ENCODE peak calls at places on chromosomes 13 and 19, in six cellular contexts. One of them, this sample, is unnamed.

GRCh38 chr19:9865732-9866627 is 30.9 kb downstream of the PIN1 start:
- DNase-seq in K562: no peak
- DNase-seq in A549: no peak
- DNase-seq in WTC11: no peak
- DNase-seq in HepG2: no peak
- DNase-seq in endothelial cell of umbilical vein: no peak
- DNase-seq in this sample: no peak

GRCh38 chr19:15534957-15535864 is 26.9 kb downstream of the CYP4F22 start:
- DNase-seq in WTC11: no peak
- DNase-seq in K562: no peak
- DNase-seq in A549: no peak
- DNase-seq in HepG2: no peak
- DNase-seq in endothelial cell of umbilical vein: no peak
- DNase-seq in this sample: no peak

GRCh38 chr19:17370026-17370587 is 7.0 kb downstream of the PLVAP start:
- DNase-seq in WTC11: no peak
- DNase-seq in HepG2: no peak
- DNase-seq in K562: no peak
- DNase-seq in endothelial cell of umbilical vein: no peak
- DNase-seq in A549: no peak
- DNase-seq in this sample: no peak

GRCh38 chr13:20035130-20035529 is 76.6 kb downstream of the ZMYM2 start:
- DNase-seq in HepG2: no peak
- DNase-seq in A549: no peak
- DNase-seq in WTC11: no peak
- DNase-seq in K562: no peak
- DNase-seq in endothelial cell of umbilical vein: no peak
- DNase-seq in this sample: no peak

GRCh38 chr19:42252365-42253244 is 2.3 kb downstream of the ERF start:
- DNase-seq in HepG2: no peak
- DNase-seq in K562: no peak
- DNase-seq in endothelial cell of umbilical vein: no peak
- DNase-seq in WTC11: no peak
- DNase-seq in A549: peak
- DNase-seq in this sample: no peak

GRCh38 chr13:114257014-114257413 is 22.3 kb downstream of the CDC16 start:
- DNase-seq in A549: no peak
- DNase-seq in endothelial cell of umbilical vein: no peak
- DNase-seq in WTC11: peak
- DNase-seq in K562: no peak
- DNase-seq in HepG2: no peak
- DNase-seq in this sample: no peak

GRCh38 chr13:64718116-64718515 is 2512.0 kb downstream of the PCDH9 start:
- DNase-seq in HepG2: no peak
- DNase-seq in endothelial cell of umbilical vein: no peak
- DNase-seq in WTC11: no peak
- DNase-seq in K562: no peak
- DNase-seq in A549: no peak
- DNase-seq in this sample: no peak

GRCh38 chr13:28526876-28527275 is 31.9 kb upstream of the FLT1 start:
- DNase-seq in WTC11: no peak
- DNase-seq in endothelial cell of umbilical vein: no peak
- DNase-seq in K562: no peak
- DNase-seq in A549: no peak
- DNase-seq in HepG2: no peak
- DNase-seq in this sample: no peak

GRCh38 chr13:75507027-75508001 is 25.3 kb upstream of the TBC1D4 start:
- DNase-seq in K562: no peak
- DNase-seq in A549: no peak
- DNase-seq in endothelial cell of umbilical vein: no peak
- DNase-seq in HepG2: no peak
- DNase-seq in WTC11: no peak
- DNase-seq in this sample: no peak

GRCh38 chr19:40265055-40265762 is 19.9 kb downstream of the AKT2 start:
- DNase-seq in A549: no peak
- DNase-seq in K562: no peak
- DNase-seq in WTC11: no peak
- DNase-seq in HepG2: no peak
- DNase-seq in endothelial cell of umbilical vein: no peak
- DNase-seq in this sample: no peak

GRCh38 chr13:98910501-98910951 is 67.3 kb downstream of the DOCK9 start:
- DNase-seq in WTC11: no peak
- DNase-seq in A549: peak
- DNase-seq in endothelial cell of umbilical vein: peak
- DNase-seq in K562: no peak
- DNase-seq in HepG2: peak
- DNase-seq in this sample: no peak

GRCh38 chr19:16867211-16867610 is 21.6 kb upstream of the F2RL3 start:
- DNase-seq in K562: no peak
- DNase-seq in HepG2: no peak
- DNase-seq in A549: no peak
- DNase-seq in endothelial cell of umbilical vein: no peak
- DNase-seq in WTC11: no peak
- DNase-seq in this sample: no peak

GRCh38 chr13:20130012-20130411 is 30.8 kb downstream of the GJA3 start:
- DNase-seq in endothelial cell of umbilical vein: no peak
- DNase-seq in HepG2: no peak
- DNase-seq in A549: no peak
- DNase-seq in K562: no peak
- DNase-seq in WTC11: no peak
- DNase-seq in this sample: no peak

GRCh38 chr19:15913384-15913783 is 15.5 kb upstream of the CYP4F2 start:
- DNase-seq in A549: no peak
- DNase-seq in K562: no peak
- DNase-seq in WTC11: no peak
- DNase-seq in endothelial cell of umbilical vein: no peak
- DNase-seq in HepG2: no peak
- DNase-seq in this sample: no peak

GRCh38 chr19:17757125-17757524 is 5.8 kb downstream of the FCHO1 start:
- DNase-seq in WTC11: no peak
- DNase-seq in A549: peak
- DNase-seq in K562: no peak
- DNase-seq in endothelial cell of umbilical vein: peak
- DNase-seq in HepG2: no peak
- DNase-seq in this sample: no peak

GRCh38 chr19:46381746-46382345 is 31.5 kb downstream of the CCDC8 start:
- DNase-seq in endothelial cell of umbilical vein: no peak
- DNase-seq in HepG2: no peak
- DNase-seq in A549: no peak
- DNase-seq in K562: no peak
- DNase-seq in WTC11: no peak
- DNase-seq in this sample: no peak

GRCh38 chr13:50374517-50374916 is 359.3 kb downstream of the KCNRG start:
- DNase-seq in WTC11: no peak
- DNase-seq in A549: no peak
- DNase-seq in HepG2: no peak
- DNase-seq in endothelial cell of umbilical vein: no peak
- DNase-seq in K562: no peak
- DNase-seq in this sample: no peak

GRCh38 chr13:95560387-95560786 is 7.9 kb downstream of the CLDN10 start:
- DNase-seq in A549: no peak
- DNase-seq in WTC11: no peak
- DNase-seq in endothelial cell of umbilical vein: no peak
- DNase-seq in HepG2: no peak
- DNase-seq in K562: no peak
- DNase-seq in this sample: no peak

GRCh38 chr19:18157465-18158063 is 4.6 kb downstream of the PIK3R2 start:
- DNase-seq in HepG2: no peak
- DNase-seq in A549: no peak
- DNase-seq in K562: no peak
- DNase-seq in endothelial cell of umbilical vein: no peak
- DNase-seq in WTC11: peak
- DNase-seq in this sample: no peak

GRCh38 chr19:50205681-50206138 is 2.3 kb downstream of the MYH14 start:
- DNase-seq in WTC11: peak
- DNase-seq in HepG2: no peak
- DNase-seq in K562: no peak
- DNase-seq in endothelial cell of umbilical vein: no peak
- DNase-seq in A549: no peak
- DNase-seq in this sample: no peak

GRCh38 chr19:49716154-49716553 is 25.2 kb downstream of the CPT1C start:
- DNase-seq in WTC11: no peak
- DNase-seq in A549: no peak
- DNase-seq in endothelial cell of umbilical vein: no peak
- DNase-seq in K562: no peak
- DNase-seq in HepG2: no peak
- DNase-seq in this sample: no peak

GRCh38 chr19:41296323-41296935 is 13.5 kb upstream of the CCDC97 start:
- DNase-seq in A549: no peak
- DNase-seq in WTC11: no peak
- DNase-seq in HepG2: no peak
- DNase-seq in K562: no peak
- DNase-seq in endothelial cell of umbilical vein: no peak
- DNase-seq in this sample: no peak

GRCh38 chr13:33263976-33264619 is 21.5 kb downstream of the STARD13 start:
- DNase-seq in endothelial cell of umbilical vein: no peak
- DNase-seq in WTC11: no peak
- DNase-seq in HepG2: no peak
- DNase-seq in A549: no peak
- DNase-seq in K562: no peak
- DNase-seq in this sample: no peak

GRCh38 chr19:12784871-12785430 is 6.3 kb upstream of the JUNB start:
- DNase-seq in WTC11: no peak
- DNase-seq in HepG2: no peak
- DNase-seq in A549: no peak
- DNase-seq in K562: no peak
- DNase-seq in endothelial cell of umbilical vein: no peak
- DNase-seq in this sample: no peak

GRCh38 chr13:99311137-99311536 is 3.9 kb upstream of the GPR183 start:
- DNase-seq in endothelial cell of umbilical vein: no peak
- DNase-seq in K562: peak
- DNase-seq in WTC11: no peak
- DNase-seq in HepG2: no peak
- DNase-seq in A549: no peak
- DNase-seq in this sample: no peak

GRCh38 chr13:27927444-27928352 is 7.9 kb downstream of the PDX1 start:
- DNase-seq in endothelial cell of umbilical vein: no peak
- DNase-seq in A549: no peak
- DNase-seq in WTC11: peak
- DNase-seq in HepG2: no peak
- DNase-seq in K562: no peak
- DNase-seq in this sample: no peak

GRCh38 chr13:93244918-93245280 is 18.3 kb downstream of the GPC6 start:
- DNase-seq in WTC11: no peak
- DNase-seq in A549: no peak
- DNase-seq in K562: no peak
- DNase-seq in HepG2: no peak
- DNase-seq in endothelial cell of umbilical vein: no peak
- DNase-seq in this sample: no peak

GRCh38 chr19:40420766-40421467 is 4.9 kb downstream of the SERTAD1 start:
- DNase-seq in endothelial cell of umbilical vein: peak
- DNase-seq in WTC11: peak
- DNase-seq in K562: peak
- DNase-seq in HepG2: peak
- DNase-seq in A549: peak
- DNase-seq in this sample: peak

GRCh38 chr13:27022571-27023311 is 148.9 kb downstream of the USP12 start:
- DNase-seq in WTC11: no peak
- DNase-seq in HepG2: peak
- DNase-seq in K562: no peak
- DNase-seq in endothelial cell of umbilical vein: no peak
- DNase-seq in A549: peak
- DNase-seq in this sample: no peak

GRCh38 chr13:34762312-34762711 is 179.8 kb upstream of the NBEA start:
- DNase-seq in endothelial cell of umbilical vein: no peak
- DNase-seq in A549: no peak
- DNase-seq in WTC11: no peak
- DNase-seq in HepG2: no peak
- DNase-seq in K562: no peak
- DNase-seq in this sample: no peak

GRCh38 chr19:18417250-18418033 is 1.8 kb upstream of the SSBP4 start:
- DNase-seq in endothelial cell of umbilical vein: peak
- DNase-seq in WTC11: peak
- DNase-seq in A549: no peak
- DNase-seq in HepG2: peak
- DNase-seq in K562: peak
- DNase-seq in this sample: no peak

GRCh38 chr19:29404951-29405727 is 120.7 kb upstream of the VSTM2B start:
- DNase-seq in HepG2: no peak
- DNase-seq in A549: no peak
- DNase-seq in WTC11: peak
- DNase-seq in endothelial cell of umbilical vein: no peak
- DNase-seq in K562: no peak
- DNase-seq in this sample: peak

GRCh38 chr19:8238251-8238650 is 29.1 kb downstream of the CERS4 start:
- DNase-seq in A549: no peak
- DNase-seq in WTC11: no peak
- DNase-seq in K562: no peak
- DNase-seq in HepG2: no peak
- DNase-seq in endothelial cell of umbilical vein: no peak
- DNase-seq in this sample: no peak

GRCh38 chr19:8231073-8231604 is 22.0 kb downstream of the CERS4 start:
- DNase-seq in WTC11: no peak
- DNase-seq in K562: no peak
- DNase-seq in A549: no peak
- DNase-seq in HepG2: no peak
- DNase-seq in endothelial cell of umbilical vein: no peak
- DNase-seq in this sample: no peak

GRCh38 chr19:8237026-8237425 is 27.9 kb downstream of the CERS4 start:
- DNase-seq in K562: no peak
- DNase-seq in A549: no peak
- DNase-seq in endothelial cell of umbilical vein: no peak
- DNase-seq in WTC11: no peak
- DNase-seq in HepG2: no peak
- DNase-seq in this sample: no peak

GRCh38 chr19:8233370-8233769 is 24.2 kb downstream of the CERS4 start:
- DNase-seq in A549: no peak
- DNase-seq in WTC11: no peak
- DNase-seq in endothelial cell of umbilical vein: no peak
- DNase-seq in HepG2: no peak
- DNase-seq in K562: no peak
- DNase-seq in this sample: no peak
- TF ChIP-seq JUN in A549: no peak
- TF ChIP-seq JUN in WTC11: no peak
- TF ChIP-seq JUN in endothelial cell of umbilical vein: no peak
- TF ChIP-seq JUN in HepG2: no peak
- TF ChIP-seq JUN in K562: no peak
- TF ChIP-seq JUN in this sample: no peak

GRCh38 chr13:39105110-39105509 is 66.9 kb downstream of the NHLRC3 start:
- DNase-seq in endothelial cell of umbilical vein: peak
- DNase-seq in HepG2: no peak
- DNase-seq in A549: no peak
- DNase-seq in K562: no peak
- DNase-seq in WTC11: no peak
- DNase-seq in this sample: no peak
- TF ChIP-seq JUN in endothelial cell of umbilical vein: no peak
- TF ChIP-seq JUN in HepG2: no peak
- TF ChIP-seq JUN in A549: no peak
- TF ChIP-seq JUN in K562: no peak
- TF ChIP-seq JUN in WTC11: no peak
- TF ChIP-seq JUN in this sample: no peak

GRCh38 chr13:46342538-46342937 is 44.5 kb downstream of the RUBCNL start:
- DNase-seq in K562: no peak
- DNase-seq in WTC11: no peak
- DNase-seq in A549: no peak
- DNase-seq in endothelial cell of umbilical vein: no peak
- DNase-seq in HepG2: no peak
- DNase-seq in this sample: no peak
- TF ChIP-seq JUN in K562: no peak
- TF ChIP-seq JUN in WTC11: no peak
- TF ChIP-seq JUN in A549: no peak
- TF ChIP-seq JUN in endothelial cell of umbilical vein: no peak
- TF ChIP-seq JUN in HepG2: no peak
- TF ChIP-seq JUN in this sample: no peak

GRCh38 chr13:96796234-96796633 is 198.0 kb downstream of the OXGR1 start:
- DNase-seq in HepG2: no peak
- DNase-seq in WTC11: no peak
- DNase-seq in endothelial cell of umbilical vein: no peak
- DNase-seq in K562: no peak
- DNase-seq in A549: no peak
- DNase-seq in this sample: no peak
- TF ChIP-seq JUN in HepG2: no peak
- TF ChIP-seq JUN in WTC11: no peak
- TF ChIP-seq JUN in endothelial cell of umbilical vein: no peak
- TF ChIP-seq JUN in K562: no peak
- TF ChIP-seq JUN in A549: no peak
- TF ChIP-seq JUN in this sample: no peak